ENCODE peak calls at places on chromosomes 11 and 22, in four cellular contexts. Q is caudate nucleus; G is activated T-helper 1 cell treated with anti-CD3 and anti-CD28 coated beads, Interleukin-12 subunit alpha, Interleukin-12 subunit beta, Interleukin-2, Interleukin-4 antibody, amounts not matched to agents 30 ng/mL and 10 ng/mL and 1 ng/mL, durations not matched to agents 14 hours and 24 hours and 36 hours; T is skeletal muscle cell. M is an unnamed sample.

GRCh38 chr11:27718346-27718852 is 18.1 kb upstream of the BDNF start:
- DNase-seq in Q (peak; percentile 71), G (no peak), T (peak; percentile 91), M (no peak)

GRCh38 chr11:68513930-68514487 is 53.5 kb downstream of the PPP6R3 start:
- DNase-seq in Q (no peak), G (no peak), T (no peak), M (no peak)

GRCh38 chr11:108340958-108341357 is 118.1 kb downstream of the ATM start:
- DNase-seq in Q (peak; percentile 5), G (no peak), T (no peak), M (no peak)

GRCh38 chr11:65492637-65493366 is 6.0 kb upstream of the MALAT1 start:
- DNase-seq in Q (peak; percentile 66), G (no peak), T (peak; percentile 75), M (peak; percentile 39)

GRCh38 chr11:32312206-32312817 is 123.0 kb downstream of the WT1 start:
- DNase-seq in Q (no peak), G (no peak), T (no peak), M (no peak)

GRCh38 chr11:30429550-30429949 is 106.6 kb downstream of the ARL14EP start:
- DNase-seq in Q (no peak), G (no peak), T (no peak), M (no peak)

GRCh38 chr11:14589421-14589820 is 54.2 kb upstream of the PDE3B start:
- DNase-seq in Q (no peak), G (no peak), T (no peak), M (no peak)

GRCh38 chr22:46578824-46579561 is 41.2 kb upstream of the GRAMD4 start:
- DNase-seq in Q (no peak), G (no peak), T (no peak), M (no peak)

GRCh38 chr11:34185926-34186841 is 80.8 kb downstream of the NAT10 start:
- DNase-seq in Q (no peak), G (no peak), T (no peak), M (no peak)

GRCh38 chr22:49718396-49718795 is 109.3 kb downstream of the BRD1 start:
- DNase-seq in Q (no peak), G (no peak), T (no peak), M (no peak)

GRCh38 chr22:43905681-43906080 is 13.9 kb upstream of the PNPLA5 start:
- DNase-seq in Q (no peak), G (no peak), T (no peak), M (no peak)

GRCh38 chr22:46731246-46732040 is 6.6 kb downstream of the CERK start:
- DNase-seq in Q (no peak), G (no peak), T (no peak), M (no peak)

GRCh38 chr22:46233231-46233630 is 16.9 kb downstream of the CDPF1 start:
- DNase-seq in Q (no peak), G (no peak), T (peak; percentile 19), M (peak; percentile 22)

GRCh38 chr11:118171274-118172062 is 5.0 kb downstream of the SCN2B start:
- DNase-seq in Q (peak; percentile 84), G (peak; percentile 63), T (no peak), M (peak; percentile 59)